ENCODE peak calls at places on chromosomes 5 and 9, in nine cellular contexts. One of them, this sample, is unnamed.

GRCh38 chr9:106846847-106847246 is 16.1 kb upstream of the ZNF462 start:
- DNase-seq in tibial nerve: no peak
- DNase-seq in CD14-positive monocyte: no peak
- DNase-seq in RWPE1: peak
- DNase-seq in spleen: no peak
- DNase-seq in dorsolateral prefrontal cortex: no peak
- DNase-seq in AG04449: no peak
- DNase-seq in HL-60: no peak
- DNase-seq in neural crest cell: no peak
- DNase-seq in this sample: peak

GRCh38 chr9:133374612-133375115 is 1.2 kb downstream of the SURF4 start:
- DNase-seq in AG04449: no peak
- DNase-seq in spleen: no peak
- DNase-seq in dorsolateral prefrontal cortex: no peak
- DNase-seq in neural crest cell: no peak
- DNase-seq in CD14-positive monocyte: no peak
- DNase-seq in HL-60: peak
- DNase-seq in tibial nerve: no peak
- DNase-seq in RWPE1: no peak
- DNase-seq in this sample: no peak

GRCh38 chr5:146329697-146330096 is 8.9 kb upstream of the POU4F3 start:
- DNase-seq in HL-60: no peak
- DNase-seq in tibial nerve: no peak
- DNase-seq in dorsolateral prefrontal cortex: no peak
- DNase-seq in spleen: no peak
- DNase-seq in CD14-positive monocyte: no peak
- DNase-seq in AG04449: no peak
- DNase-seq in neural crest cell: no peak
- DNase-seq in RWPE1: no peak
- DNase-seq in this sample: no peak

GRCh38 chr9:82168585-82168984 is 180.0 kb downstream of the SPATA31D1 start:
- DNase-seq in dorsolateral prefrontal cortex: no peak
- DNase-seq in HL-60: no peak
- DNase-seq in spleen: no peak
- DNase-seq in AG04449: no peak
- DNase-seq in CD14-positive monocyte: no peak
- DNase-seq in neural crest cell: no peak
- DNase-seq in RWPE1: peak
- DNase-seq in tibial nerve: no peak
- DNase-seq in this sample: peak

GRCh38 chr5:141874262-141874964 is 3.8 kb downstream of the PCDH1 start:
- DNase-seq in neural crest cell: no peak
- DNase-seq in CD14-positive monocyte: no peak
- DNase-seq in HL-60: no peak
- DNase-seq in AG04449: no peak
- DNase-seq in dorsolateral prefrontal cortex: no peak
- DNase-seq in tibial nerve: no peak
- DNase-seq in spleen: peak
- DNase-seq in RWPE1: no peak
- DNase-seq in this sample: no peak

GRCh38 chr9:81363916-81364480 is 325.3 kb downstream of the TLE1 start:
- DNase-seq in dorsolateral prefrontal cortex: no peak
- DNase-seq in CD14-positive monocyte: no peak
- DNase-seq in spleen: no peak
- DNase-seq in AG04449: no peak
- DNase-seq in HL-60: no peak
- DNase-seq in RWPE1: no peak
- DNase-seq in neural crest cell: no peak
- DNase-seq in tibial nerve: no peak
- DNase-seq in this sample: peak

GRCh38 chr5:177537389-177538361 is 16.7 kb downstream of the FAM193B start:
- DNase-seq in spleen: peak
- DNase-seq in tibial nerve: no peak
- DNase-seq in dorsolateral prefrontal cortex: no peak
- DNase-seq in RWPE1: no peak
- DNase-seq in HL-60: no peak
- DNase-seq in neural crest cell: no peak
- DNase-seq in AG04449: peak
- DNase-seq in CD14-positive monocyte: peak
- DNase-seq in this sample: peak

GRCh38 chr5:127210082-127210481 is 80.5 kb upstream of the MEGF10 start:
- DNase-seq in spleen: no peak
- DNase-seq in AG04449: no peak
- DNase-seq in tibial nerve: no peak
- DNase-seq in HL-60: no peak
- DNase-seq in neural crest cell: no peak
- DNase-seq in RWPE1: no peak
- DNase-seq in CD14-positive monocyte: no peak
- DNase-seq in dorsolateral prefrontal cortex: no peak
- DNase-seq in this sample: no peak

GRCh38 chr9:98256632-98257218 is 1.3 kb upstream of the TBC1D2 start:
- DNase-seq in tibial nerve: no peak
- DNase-seq in AG04449: no peak
- DNase-seq in HL-60: peak
- DNase-seq in RWPE1: peak
- DNase-seq in dorsolateral prefrontal cortex: no peak
- DNase-seq in CD14-positive monocyte: no peak
- DNase-seq in spleen: no peak
- DNase-seq in neural crest cell: no peak
- DNase-seq in this sample: no peak

GRCh38 chr9:93893899-93894690 is 61.1 kb downstream of the BARX1 start:
- DNase-seq in spleen: peak
- DNase-seq in CD14-positive monocyte: peak
- DNase-seq in HL-60: no peak
- DNase-seq in tibial nerve: no peak
- DNase-seq in neural crest cell: no peak
- DNase-seq in RWPE1: no peak
- DNase-seq in dorsolateral prefrontal cortex: peak
- DNase-seq in AG04449: no peak
- DNase-seq in this sample: no peak

GRCh38 chr9:109742759-109743388 is 37.1 kb upstream of the PALM2AKAP2 start:
- DNase-seq in RWPE1: no peak
- DNase-seq in spleen: no peak
- DNase-seq in neural crest cell: no peak
- DNase-seq in AG04449: no peak
- DNase-seq in CD14-positive monocyte: no peak
- DNase-seq in dorsolateral prefrontal cortex: no peak
- DNase-seq in tibial nerve: no peak
- DNase-seq in HL-60: no peak
- DNase-seq in this sample: no peak

GRCh38 chr5:66796306-66797292 is 200.4 kb downstream of the MAST4 start:
- DNase-seq in AG04449: no peak
- DNase-seq in spleen: no peak
- DNase-seq in neural crest cell: no peak
- DNase-seq in CD14-positive monocyte: no peak
- DNase-seq in HL-60: no peak
- DNase-seq in dorsolateral prefrontal cortex: no peak
- DNase-seq in RWPE1: no peak
- DNase-seq in tibial nerve: no peak
- DNase-seq in this sample: peak
- TF ChIP-seq CTCF in AG04449: no peak
- TF ChIP-seq CTCF in spleen: no peak
- TF ChIP-seq CTCF in neural crest cell: peak
- TF ChIP-seq CTCF in CD14-positive monocyte: no peak
- TF ChIP-seq CTCF in HL-60: no peak
- TF ChIP-seq CTCF in dorsolateral prefrontal cortex: no peak
- TF ChIP-seq CTCF in RWPE1: no peak
- TF ChIP-seq CTCF in tibial nerve: no peak
- TF ChIP-seq CTCF in this sample: peak

GRCh38 chr5:140835622-140836510 is 1.8 kb downstream of the PCDHA7 start:
- DNase-seq in CD14-positive monocyte: no peak
- DNase-seq in neural crest cell: no peak
- DNase-seq in spleen: no peak
- DNase-seq in HL-60: no peak
- DNase-seq in dorsolateral prefrontal cortex: no peak
- DNase-seq in tibial nerve: no peak
- DNase-seq in RWPE1: no peak
- DNase-seq in AG04449: no peak
- DNase-seq in this sample: no peak

GRCh38 chr5:140842798-140843733 is 2.1 kb downstream of the PCDHA8 start:
- DNase-seq in AG04449: no peak
- DNase-seq in spleen: peak
- DNase-seq in HL-60: no peak
- DNase-seq in CD14-positive monocyte: no peak
- DNase-seq in neural crest cell: no peak
- DNase-seq in dorsolateral prefrontal cortex: no peak
- DNase-seq in RWPE1: no peak
- DNase-seq in tibial nerve: no peak
- DNase-seq in this sample: no peak

GRCh38 chr5:140840978-140841962 is at the start of gene PCDHA8:
- DNase-seq in RWPE1: peak
- DNase-seq in CD14-positive monocyte: no peak
- DNase-seq in spleen: no peak
- DNase-seq in HL-60: no peak
- DNase-seq in neural crest cell: no peak
- DNase-seq in tibial nerve: no peak
- DNase-seq in dorsolateral prefrontal cortex: no peak
- DNase-seq in AG04449: no peak
- DNase-seq in this sample: peak
- TF ChIP-seq CTCF in RWPE1: peak
- TF ChIP-seq CTCF in CD14-positive monocyte: no peak
- TF ChIP-seq CTCF in spleen: no peak
- TF ChIP-seq CTCF in HL-60: no peak
- TF ChIP-seq CTCF in neural crest cell: no peak
- TF ChIP-seq CTCF in tibial nerve: no peak
- TF ChIP-seq CTCF in dorsolateral prefrontal cortex: peak
- TF ChIP-seq CTCF in AG04449: no peak
- TF ChIP-seq CTCF in this sample: peak

GRCh38 chr9:129175825-129176633 is 2.0 kb downstream of the IER5L start:
- DNase-seq in CD14-positive monocyte: peak
- DNase-seq in tibial nerve: peak
- DNase-seq in AG04449: no peak
- DNase-seq in spleen: peak
- DNase-seq in RWPE1: peak
- DNase-seq in dorsolateral prefrontal cortex: no peak
- DNase-seq in neural crest cell: peak
- DNase-seq in HL-60: peak
- DNase-seq in this sample: peak

GRCh38 chr9:129174102-129174723 is 3.8 kb downstream of the IER5L start:
- DNase-seq in HL-60: peak
- DNase-seq in tibial nerve: peak
- DNase-seq in dorsolateral prefrontal cortex: peak
- DNase-seq in neural crest cell: peak
- DNase-seq in RWPE1: peak
- DNase-seq in CD14-positive monocyte: peak
- DNase-seq in AG04449: no peak
- DNase-seq in spleen: peak
- DNase-seq in this sample: peak

GRCh38 chr9:129175515-129175824 is 2.6 kb downstream of the IER5L start:
- DNase-seq in CD14-positive monocyte: no peak
- DNase-seq in HL-60: no peak
- DNase-seq in spleen: no peak
- DNase-seq in AG04449: no peak
- DNase-seq in tibial nerve: no peak
- DNase-seq in RWPE1: no peak
- DNase-seq in dorsolateral prefrontal cortex: no peak
- DNase-seq in neural crest cell: no peak
- DNase-seq in this sample: no peak

GRCh38 chr9:129173296-129174101 is 4.6 kb downstream of the IER5L start:
- DNase-seq in HL-60: no peak
- DNase-seq in RWPE1: no peak
- DNase-seq in dorsolateral prefrontal cortex: no peak
- DNase-seq in AG04449: no peak
- DNase-seq in neural crest cell: no peak
- DNase-seq in CD14-positive monocyte: no peak
- DNase-seq in spleen: no peak
- DNase-seq in tibial nerve: no peak
- DNase-seq in this sample: no peak

DNA sequence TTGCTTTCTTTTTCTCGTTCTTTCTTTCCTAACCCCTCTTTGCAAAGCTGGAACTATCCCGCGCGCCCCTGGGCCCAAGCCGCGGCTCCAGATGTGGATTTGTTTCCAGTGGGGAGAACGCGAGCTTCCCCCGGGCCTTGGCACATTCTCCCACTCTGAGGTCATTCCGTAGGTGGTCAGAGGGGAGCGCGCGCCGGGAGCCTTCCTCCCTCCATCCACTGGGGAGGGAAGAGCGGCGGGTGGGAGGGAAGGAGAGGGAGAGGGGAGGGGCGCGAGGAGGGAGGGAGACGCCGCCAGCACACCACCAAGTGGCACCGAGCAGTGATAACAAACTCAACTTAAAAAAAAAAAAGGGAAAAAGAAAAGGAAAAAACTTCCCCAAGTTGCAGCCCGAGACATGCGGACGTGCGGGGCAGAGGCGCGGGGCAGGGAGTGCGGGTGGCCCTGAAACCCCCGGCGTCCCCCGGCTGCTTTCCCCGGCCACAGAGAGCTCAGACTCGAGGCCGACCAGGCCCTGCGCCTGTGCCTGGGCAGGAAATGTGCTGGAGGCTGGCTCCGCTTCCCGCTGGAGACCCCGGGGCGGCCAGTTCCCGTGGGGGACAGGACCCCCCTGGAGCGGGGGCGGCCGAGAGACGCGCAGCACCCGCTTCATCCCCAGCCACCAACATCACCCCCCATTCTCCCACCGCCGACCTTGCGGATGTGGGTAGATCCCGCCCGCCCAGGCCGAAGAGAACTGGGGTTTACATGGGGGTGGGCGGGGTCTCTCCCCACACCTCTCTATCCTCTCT is 3.1 kb downstream of the IER5L start:
- DNase-seq in CD14-positive monocyte: no peak
- DNase-seq in tibial nerve: peak
- DNase-seq in HL-60: peak
- DNase-seq in RWPE1: peak
- DNase-seq in neural crest cell: peak
- DNase-seq in dorsolateral prefrontal cortex: no peak
- DNase-seq in AG04449: peak
- DNase-seq in spleen: peak
- DNase-seq in this sample: peak
- TF ChIP-seq CTCF in CD14-positive monocyte: no peak
- TF ChIP-seq CTCF in tibial nerve: peak
- TF ChIP-seq CTCF in HL-60: no peak
- TF ChIP-seq CTCF in RWPE1: no peak
- TF ChIP-seq CTCF in neural crest cell: peak
- TF ChIP-seq CTCF in dorsolateral prefrontal cortex: no peak
- TF ChIP-seq CTCF in AG04449: peak
- TF ChIP-seq CTCF in spleen: no peak
- TF ChIP-seq CTCF in this sample: peak

DNA sequence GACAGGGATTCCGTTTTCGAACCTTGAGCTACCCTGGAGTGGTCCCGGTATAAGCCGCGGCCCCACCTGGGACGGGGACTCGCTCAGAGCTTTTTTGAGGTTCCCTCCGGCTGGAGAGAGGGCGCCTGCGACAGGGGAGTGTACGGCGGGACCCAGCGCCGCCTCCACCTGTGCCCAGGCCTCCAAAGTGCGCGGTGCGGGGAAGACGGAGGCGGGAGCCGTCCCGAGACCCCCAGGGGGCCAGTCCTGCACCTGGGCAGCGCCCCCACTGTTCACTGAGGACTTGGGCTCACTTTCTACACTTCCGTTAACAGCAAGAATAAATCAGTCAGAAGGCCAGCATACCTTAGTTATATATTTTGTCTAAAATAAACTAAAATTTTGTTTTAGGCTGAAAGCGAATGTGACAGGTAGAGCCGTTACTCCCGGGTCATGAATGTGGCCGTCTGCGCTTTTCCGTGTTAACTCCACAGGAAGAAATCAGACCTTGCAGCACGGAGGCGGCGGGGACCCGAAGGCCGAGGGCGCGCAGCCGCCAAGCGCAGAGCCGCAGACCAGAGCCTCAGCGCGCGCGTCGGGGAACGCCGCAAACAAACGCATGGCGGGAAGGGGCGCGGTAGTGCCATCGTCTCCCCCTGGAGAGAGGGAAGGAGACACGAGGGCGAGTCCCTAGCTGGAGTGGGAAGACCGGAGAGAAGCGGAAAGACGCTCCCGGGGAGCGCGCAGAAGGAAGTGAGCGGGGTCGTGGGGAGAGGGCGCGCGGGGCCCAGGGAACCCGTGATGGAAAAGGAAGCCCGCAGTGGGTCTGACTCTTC is 14.1 kb downstream of the TRIM7 start:
- DNase-seq in AG04449: no peak
- DNase-seq in CD14-positive monocyte: peak
- DNase-seq in HL-60: peak
- DNase-seq in spleen: peak
- DNase-seq in tibial nerve: no peak
- DNase-seq in RWPE1: no peak
- DNase-seq in dorsolateral prefrontal cortex: no peak
- DNase-seq in neural crest cell: peak
- DNase-seq in this sample: no peak
- TF ChIP-seq CTCF in AG04449: peak
- TF ChIP-seq CTCF in CD14-positive monocyte: peak
- TF ChIP-seq CTCF in HL-60: no peak
- TF ChIP-seq CTCF in spleen: no peak
- TF ChIP-seq CTCF in tibial nerve: no peak
- TF ChIP-seq CTCF in RWPE1: peak
- TF ChIP-seq CTCF in dorsolateral prefrontal cortex: no peak
- TF ChIP-seq CTCF in neural crest cell: peak
- TF ChIP-seq CTCF in this sample: peak